ENCODE peak calls at places on chromosomes 12 and 14, in ten cellular contexts. Y, X, D, W, N, V, Z, O, P and Q are unnamed samples.

GRCh38 chr12:57142121-57142520 is 5.3 kb downstream of the LRP1-AS start:
- DNase-seq in Y (no peak), X (no peak), D (no peak), W (no peak), N (no peak), V (no peak), Z (no peak), O (no peak), P (no peak), Q (no peak)

GRCh38 chr12:50221228-50222008 is 54.2 kb upstream of the CERS5 start:
- DNase-seq in Y (no peak), X (peak), D (peak), W (peak), N (peak), V (no peak), Z (peak), O (peak), P (no peak), Q (no peak)

GRCh38 chr12:46433829-46434228 is 61.3 kb upstream of the SLC38A2 start:
- DNase-seq in Y (no peak), X (no peak), D (no peak), W (no peak), N (no peak), V (no peak), Z (no peak), O (no peak), P (no peak), Q (no peak)

GRCh38 chr12:103832048-103832798 is 8.8 kb downstream of the NT5DC3 start:
- DNase-seq in Y (no peak), X (no peak), D (no peak), W (no peak), N (no peak), V (no peak), Z (no peak), O (no peak), P (no peak), Q (no peak)

GRCh38 chr12:127785535-127785934 is 481.4 kb upstream of the TMEM132C start:
- DNase-seq in Y (no peak), X (no peak), D (peak), W (peak), N (no peak), V (no peak), Z (no peak), O (no peak), P (no peak), Q (no peak)

GRCh38 chr12:104687823-104688573 is 231.2 kb downstream of the CHST11 start:
- DNase-seq in Y (no peak), X (no peak), D (no peak), W (no peak), N (no peak), V (no peak), Z (peak), O (no peak), P (no peak), Q (no peak)

GRCh38 chr12:117060236-117060926 is 38.8 kb downstream of the TESC start:
- DNase-seq in Y (no peak), X (no peak), D (no peak), W (no peak), N (no peak), V (no peak), Z (no peak), O (peak), P (no peak), Q (no peak)

GRCh38 chr12:97159397-97159796 is 252.3 kb downstream of the NEDD1 start:
- DNase-seq in Y (no peak), X (no peak), D (no peak), W (no peak), N (no peak), V (no peak), Z (no peak), O (no peak), P (no peak), Q (no peak)

GRCh38 chr14:55389330-55389729 is 22.3 kb downstream of the ATG14 start:
- DNase-seq in Y (no peak), X (no peak), D (peak), W (peak), N (no peak), V (no peak), Z (no peak), O (no peak), P (no peak), Q (no peak)

GRCh38 chr12:28350502-28350901 is 160.2 kb downstream of the CCDC91 start:
- DNase-seq in Y (no peak), X (no peak), D (no peak), W (no peak), N (no peak), V (no peak), Z (no peak), O (no peak), P (no peak), Q (no peak)

GRCh38 chr12:3202734-3203446 is 125.7 kb downstream of the TSPAN9 start:
- DNase-seq in Y (no peak), X (no peak), D (no peak), W (peak), N (no peak), V (peak), Z (peak), O (peak), P (peak), Q (no peak)

GRCh38 chr12:126648074-126648473 is 1582.8 kb downstream of the AACS start:
- DNase-seq in Y (no peak), X (no peak), D (no peak), W (no peak), N (no peak), V (no peak), Z (no peak), O (no peak), P (no peak), Q (no peak)

GRCh38 chr12:131049569-131050339 is 96.0 kb downstream of the ADGRD1 start:
- DNase-seq in Y (peak), X (no peak), D (no peak), W (no peak), N (no peak), V (no peak), Z (no peak), O (no peak), P (no peak), Q (no peak)

GRCh38 chr14:54207075-54207474 is 189.7 kb upstream of the CDKN3 start:
- DNase-seq in Y (no peak), X (no peak), D (no peak), W (peak), N (no peak), V (no peak), Z (no peak), O (no peak), P (no peak), Q (no peak)

GRCh38 chr12:1660304-1661187 is 30.3 kb upstream of the ADIPOR2 start:
- DNase-seq in Y (peak), X (no peak), D (no peak), W (peak), N (no peak), V (peak), Z (no peak), O (no peak), P (peak), Q (no peak)

GRCh38 chr12:79127268-79127895 is 262.8 kb downstream of the SYT1 start:
- DNase-seq in Y (no peak), X (peak), D (peak), W (peak), N (no peak), V (no peak), Z (no peak), O (no peak), P (no peak), Q (peak)

GRCh38 chr12:115313929-115314328 is 630.0 kb upstream of the TBX3 start:
- DNase-seq in Y (no peak), X (no peak), D (no peak), W (peak), N (no peak), V (no peak), Z (no peak), O (no peak), P (no peak), Q (peak)

GRCh38 chr12:117063162-117063911 is 35.9 kb downstream of the TESC start:
- DNase-seq in Y (no peak), X (peak), D (no peak), W (no peak), N (peak), V (no peak), Z (peak), O (no peak), P (peak), Q (no peak)

GRCh38 chr14:60657609-60657983 is 8.3 kb upstream of the SIX1 start:
- DNase-seq in Y (no peak), X (no peak), D (no peak), W (peak), N (no peak), V (no peak), Z (no peak), O (no peak), P (no peak), Q (no peak)

GRCh38 chr12:79689041-79689476 is 1.7 kb downstream of the PAWR start:
- DNase-seq in Y (no peak), X (peak), D (no peak), W (no peak), N (no peak), V (no peak), Z (no peak), O (no peak), P (no peak), Q (no peak)

GRCh38 chr12:34033628-34034296 is 11.5 kb downstream of the ALG10 start:
- DNase-seq in Y (no peak), X (no peak), D (no peak), W (peak), N (no peak), V (no peak), Z (no peak), O (peak), P (no peak), Q (no peak)

GRCh38 chr14:89792489-89793366 is 161.8 kb downstream of the EFCAB11 start:
- DNase-seq in Y (no peak), X (no peak), D (no peak), W (no peak), N (no peak), V (peak), Z (no peak), O (no peak), P (no peak), Q (no peak)

GRCh38 chr12:13436696-13437391 is 240.3 kb downstream of the EMP1 start:
- DNase-seq in Y (no peak), X (no peak), D (no peak), W (peak), N (no peak), V (peak), Z (no peak), O (peak), P (no peak), Q (peak)

GRCh38 chr12:92068441-92068840 is 77.2 kb downstream of the BTG1 start:
- DNase-seq in Y (no peak), X (no peak), D (no peak), W (peak), N (no peak), V (no peak), Z (no peak), O (no peak), P (no peak), Q (no peak)

GRCh38 chr12:50442178-50442908 is 41.7 kb downstream of the LARP4 start:
- DNase-seq in Y (no peak), X (peak), D (no peak), W (no peak), N (no peak), V (no peak), Z (no peak), O (no peak), P (no peak), Q (no peak)

GRCh38 chr14:101819251-101819990 is 57.9 kb downstream of the PPP2R5C start:
- DNase-seq in Y (no peak), X (no peak), D (no peak), W (no peak), N (no peak), V (no peak), Z (no peak), O (no peak), P (no peak), Q (no peak)

GRCh38 chr12:80864046-80864735 is 73.5 kb downstream of the LIN7A start:
- DNase-seq in Y (no peak), X (no peak), D (no peak), W (no peak), N (no peak), V (no peak), Z (no peak), O (no peak), P (no peak), Q (no peak)

GRCh38 chr14:88128811-88129210 is 123.9 kb downstream of the GPR65 start:
- DNase-seq in Y (no peak), X (no peak), D (no peak), W (no peak), N (no peak), V (peak), Z (no peak), O (no peak), P (no peak), Q (no peak)

GRCh38 chr14:88130057-88130432 is 125.1 kb downstream of the GPR65 start:
- DNase-seq in Y (no peak), X (no peak), D (no peak), W (no peak), N (no peak), V (no peak), Z (no peak), O (no peak), P (no peak), Q (no peak)

DNA sequence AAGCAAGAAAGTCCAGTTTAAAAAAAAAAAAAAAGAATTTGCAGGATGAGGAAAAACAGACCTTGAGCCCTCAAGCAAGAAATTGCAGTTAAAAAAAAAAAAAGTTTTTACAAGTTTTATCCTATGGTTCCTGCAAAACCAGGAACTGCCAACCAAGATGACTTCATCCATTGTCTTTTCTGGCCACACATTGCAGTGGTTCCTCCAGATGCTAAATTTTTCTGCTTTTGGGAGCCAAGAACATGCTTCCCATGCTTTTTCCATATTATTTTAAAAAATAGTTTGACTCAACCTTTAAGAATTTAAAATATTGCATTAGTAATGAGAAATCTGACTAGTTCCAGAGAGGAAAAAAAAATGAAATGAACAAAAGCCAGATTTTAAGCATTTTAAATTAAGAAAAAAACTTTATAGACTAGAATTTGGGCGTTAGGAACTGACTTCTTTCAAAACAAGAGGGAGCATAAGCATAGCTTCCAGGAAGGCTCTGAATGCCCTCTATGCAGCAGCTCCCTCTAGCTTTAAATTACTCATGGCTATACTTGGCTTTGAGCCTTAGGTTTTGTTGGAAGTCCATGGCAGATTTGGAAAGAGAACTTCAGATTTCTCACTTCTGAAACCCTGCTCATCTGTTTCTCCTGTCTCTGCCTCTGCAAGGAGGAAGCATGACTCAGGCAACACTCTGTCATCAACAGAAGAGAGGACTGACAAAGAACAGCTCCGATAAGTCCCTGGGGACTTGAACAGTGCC is 124.5 kb downstream of the GPR65 start:
- DNase-seq in Y (no peak), X (no peak), D (peak), W (peak), N (no peak), V (peak), Z (peak), O (no peak), P (peak), Q (no peak)
- H3K4me3 ChIP-seq in Y (no peak), X (no peak), D (no peak), W (no peak), N (no peak), V (no peak), Z (no peak), O (no peak), P (no peak), Q (no peak)

GRCh38 chr14:57983235-57983634 is 117.3 kb upstream of the SLC35F4 start:
- DNase-seq in Y (no peak), X (no peak), D (no peak), W (no peak), N (no peak), V (no peak), Z (no peak), O (no peak), P (no peak), Q (no peak)

GRCh38 chr14:57982802-57983201 is 116.9 kb upstream of the SLC35F4 start:
- DNase-seq in Y (no peak), X (no peak), D (no peak), W (no peak), N (no peak), V (peak), Z (peak), O (no peak), P (no peak), Q (no peak)

GRCh38 chr14:57979376-57980048 is 113.6 kb upstream of the SLC35F4 start:
- DNase-seq in Y (no peak), X (no peak), D (no peak), W (no peak), N (no peak), V (no peak), Z (no peak), O (no peak), P (no peak), Q (peak)

GRCh38 chr14:57987051-57987450 is 121.2 kb upstream of the SLC35F4 start:
- DNase-seq in Y (no peak), X (no peak), D (no peak), W (no peak), N (no peak), V (no peak), Z (no peak), O (no peak), P (no peak), Q (no peak)

DNA sequence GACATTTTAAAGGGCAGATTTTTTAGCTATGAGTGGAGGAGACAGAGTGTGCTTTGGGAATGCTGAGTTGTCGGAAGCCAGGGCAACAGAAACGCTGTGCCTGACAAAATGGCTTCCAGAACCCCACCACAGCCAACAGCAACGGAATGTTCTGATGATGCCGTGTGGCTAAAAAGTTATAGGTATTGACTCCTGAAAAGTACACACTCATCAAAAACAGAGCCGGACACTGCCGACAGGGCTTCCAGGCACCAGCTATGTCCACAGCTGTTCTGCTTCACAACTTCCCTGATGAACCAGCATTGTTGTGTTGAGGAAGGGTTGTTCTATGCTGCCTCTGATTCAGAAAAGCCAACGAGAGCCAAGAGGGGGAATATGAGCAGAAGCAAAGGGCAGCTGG is 116.3 kb upstream of the SLC35F4 start:
- DNase-seq in Y (no peak), X (no peak), D (no peak), W (no peak), N (no peak), V (no peak), Z (no peak), O (no peak), P (no peak), Q (no peak)
- TF ChIP-seq CTCF in Y (no peak), X (no peak), D (no peak), W (no peak), N (no peak), V (no peak), Z (no peak), O (no peak), P (no peak), Q (no peak)

GRCh38 chr12:54405106-54405505 is 14.0 kb downstream of the ITGA5 start:
- DNase-seq in Y (no peak), X (no peak), D (no peak), W (no peak), N (no peak), V (no peak), Z (no peak), O (no peak), P (no peak), Q (no peak)

GRCh38 chr12:54404061-54405004 is 14.7 kb downstream of the ITGA5 start:
- DNase-seq in Y (no peak), X (no peak), D (no peak), W (peak), N (no peak), V (peak), Z (peak), O (peak), P (no peak), Q (no peak)

GRCh38 chr12:54407183-54407905 is 11.7 kb downstream of the ITGA5 start:
- DNase-seq in Y (no peak), X (no peak), D (no peak), W (no peak), N (no peak), V (no peak), Z (no peak), O (no peak), P (no peak), Q (no peak)

GRCh38 chr12:54409267-54409666 is 9.8 kb downstream of the ITGA5 start:
- DNase-seq in Y (no peak), X (no peak), D (no peak), W (no peak), N (no peak), V (no peak), Z (no peak), O (no peak), P (no peak), Q (no peak)

DNA sequence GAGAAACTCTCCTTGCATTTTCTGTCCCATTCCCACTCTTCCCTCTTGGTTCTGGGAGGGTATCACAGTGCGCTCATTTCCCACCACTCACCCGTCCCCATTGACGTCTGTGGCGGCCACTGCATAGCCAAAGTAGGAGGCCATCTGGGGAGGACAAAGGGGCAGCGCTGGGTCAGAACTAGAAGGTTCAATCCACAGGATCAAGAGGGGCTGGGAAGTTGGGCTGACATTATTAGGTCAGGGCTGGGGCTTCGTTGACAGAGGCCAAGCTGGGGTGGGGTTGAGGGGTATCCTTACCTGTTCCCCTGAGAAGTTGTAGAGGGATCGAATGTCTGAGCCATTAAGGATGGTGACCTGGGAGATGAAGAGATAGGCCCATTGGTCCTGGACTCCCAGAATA is 13.5 kb downstream of the ITGA5 start:
- DNase-seq in Y (no peak), X (no peak), D (no peak), W (no peak), N (no peak), V (no peak), Z (no peak), O (no peak), P (no peak), Q (no peak)
- H3K4me3 ChIP-seq in Y (no peak), X (no peak), D (no peak), W (no peak), N (no peak), V (no peak), Z (no peak), O (no peak), P (no peak), Q (no peak)

GRCh38 chr14:57533214-57533613 is 39.6 kb upstream of the CCDC198 start:
- DNase-seq in Y (no peak), X (no peak), D (no peak), W (peak), N (peak), V (peak), Z (peak), O (peak), P (no peak), Q (no peak)
- TF ChIP-seq CTCF in Y (peak), X (peak), D (peak), W (peak), N (peak), V (peak), Z (peak), O (no peak), P (no peak), Q (peak)

GRCh38 chr14:62696969-62697328 is 348.3 kb downstream of the KCNH5 start:
- DNase-seq in Y (no peak), X (no peak), D (no peak), W (no peak), N (no peak), V (no peak), Z (no peak), O (no peak), P (no peak), Q (no peak)
- H3K4me3 ChIP-seq in Y (no peak), X (no peak), D (no peak), W (no peak), N (no peak), V (no peak), Z (no peak), O (no peak), P (no peak), Q (no peak)

DNA sequence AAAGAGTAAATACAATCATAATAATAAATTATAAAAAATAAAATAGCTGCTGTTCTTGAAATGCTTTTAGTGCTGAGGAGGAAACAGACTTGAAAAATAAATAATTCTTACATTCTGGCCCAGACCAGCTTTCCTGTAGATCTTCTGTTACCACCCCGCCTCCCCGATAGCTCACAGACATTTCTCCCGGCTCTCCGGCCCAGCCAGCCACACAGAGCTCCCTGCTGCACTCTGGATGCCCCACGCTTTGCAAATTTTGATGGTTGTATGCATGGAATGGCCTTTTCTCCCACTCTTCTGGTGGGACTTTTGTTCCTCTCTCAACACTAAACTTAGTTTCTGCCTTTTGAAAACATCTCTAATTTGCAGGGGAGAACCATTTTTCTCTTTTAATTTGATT is 249.3 kb downstream of the ATP23 start:
- DNase-seq in Y (no peak), X (no peak), D (no peak), W (no peak), N (no peak), V (no peak), Z (no peak), O (no peak), P (no peak), Q (no peak)
- TF ChIP-seq CTCF in Y (no peak), X (no peak), D (no peak), W (no peak), N (no peak), V (no peak), Z (no peak), O (no peak), P (no peak), Q (no peak)